ENCODE peak calls at places on chromosomes 13 and 19, in seven cellular contexts. W, Z, V, T, Y, D and J are unnamed samples.
A peak's percentile ranks its signal among the peaks of the same experiment; 100 is the strongest.

GRCh38 chr13:36752673-36753072 is 66.3 kb upstream of the RFXAP start:
- DNase-seq in T (no peak), Z (no peak), V (no peak), Y (no peak), W (peak; percentile 53), D (no peak), J (no peak)

GRCh38 chr13:27728271-27728670 is 64.0 kb upstream of the GSX1 start:
- DNase-seq in W (no peak), D (no peak), Y (no peak), T (no peak), V (no peak), Z (no peak), J (no peak)

GRCh38 chr13:20968745-20969144 is 66.2 kb upstream of the XPO4 start:
- DNase-seq in Z (no peak), T (no peak), W (no peak), V (peak; percentile 58), Y (no peak), D (no peak), J (no peak)

GRCh38 chr13:28533441-28534166 is 38.7 kb upstream of the FLT1 start:
- DNase-seq in V (no peak), Y (no peak), Z (no peak), W (no peak), T (no peak), D (no peak), J (no peak)

GRCh38 chr19:5805465-5806132 is 732 bp downstream of the NRTN start:
- DNase-seq in W (no peak), D (no peak), T (peak; percentile 76), Z (peak; percentile 86), Y (no peak), V (no peak), J (peak; percentile 24)

GRCh38 chr13:40031031-40031430 is 375.6 kb downstream of the COG6 start:
- DNase-seq in Y (peak; percentile 2), V (no peak), Z (no peak), W (peak; percentile 80), D (no peak), T (no peak), J (peak; percentile 47)

GRCh38 chr13:112683581-112683980 is 6.3 kb upstream of the ATP11A start:
- DNase-seq in V (no peak), T (no peak), W (no peak), Y (no peak), Z (no peak), D (no peak), J (no peak)

GRCh38 chr13:105773887-105774538 is 761.4 kb downstream of the EFNB2 start:
- DNase-seq in W (peak; percentile 96), D (no peak), V (peak; percentile 39), T (no peak), Z (no peak), Y (no peak), J (no peak)

GRCh38 chr19:1173160-1173844 is 766 bp downstream of the SBNO2 start:
- DNase-seq in T (no peak), W (no peak), D (no peak), Y (no peak), V (no peak), Z (peak; percentile 52), J (no peak)

GRCh38 chr19:42313096-42313839 is at the start of gene TMEM145:
- DNase-seq in Y (no peak), V (peak; percentile 53), Z (peak; percentile 57), T (peak; percentile 68), D (no peak), W (peak; percentile 41), J (peak; percentile 44)

GRCh38 chr19:1407662-1408299 is 395 bp downstream of the DAZAP1 start:
- DNase-seq in Z (no peak), T (no peak), W (no peak), Y (no peak), D (no peak), V (no peak), J (no peak)

GRCh38 chr13:25753976-25754375 is 297.8 kb downstream of the SHISA2 start:
- DNase-seq in V (no peak), D (no peak), Y (no peak), Z (no peak), T (no peak), W (peak; percentile 56), J (no peak)

GRCh38 chr19:53057904-53058579 is 13.5 kb downstream of the ERVV-2 start:
- DNase-seq in V (no peak), Z (no peak), W (no peak), D (no peak), Y (no peak), T (peak; percentile 63), J (no peak)

GRCh38 chr19:38697197-38697596 is 47.1 kb downstream of the CAPN12 start:
- DNase-seq in Y (no peak), T (no peak), V (no peak), Z (no peak), W (no peak), D (no peak), J (no peak)

GRCh38 chr19:17052439-17052838 is 22.8 kb downstream of the HAUS8 start:
- DNase-seq in Z (peak; percentile 45), W (peak; percentile 19), D (no peak), T (peak; percentile 72), V (peak; percentile 46), Y (no peak), J (peak; percentile 54)

GRCh38 chr19:18415177-18415867 is 3.9 kb upstream of the SSBP4 start:
- DNase-seq in Y (no peak), Z (peak; percentile 80), W (peak; percentile 25), V (no peak), T (peak; percentile 83), D (no peak), J (peak; percentile 88)

GRCh38 chr19:50461066-50461875 is 15.0 kb upstream of the EMC10 start:
- DNase-seq in D (no peak), Y (peak; percentile 29), Z (peak; percentile 60), W (peak; percentile 34), V (peak; percentile 89), T (peak; percentile 73), J (peak; percentile 56)

GRCh38 chr19:38452430-38453366 is 19.2 kb downstream of the RYR1 start:
- DNase-seq in T (peak; percentile 91), W (no peak), D (no peak), Z (no peak), V (peak; percentile 46), Y (no peak), J (no peak)

GRCh38 chr13:27007166-27007565 is 164.4 kb downstream of the USP12 start:
- DNase-seq in Z (no peak), T (no peak), W (no peak), D (no peak), V (no peak), Y (no peak), J (no peak)

GRCh38 chr13:39107484-39108040 is 69.3 kb downstream of the NHLRC3 start:
- DNase-seq in Z (no peak), T (no peak), Y (no peak), D (no peak), W (no peak), V (no peak), J (no peak)

GRCh38 chr13:67133476-67133875 is 96.7 kb downstream of the PCDH9 start:
- DNase-seq in T (no peak), W (peak; percentile 18), Y (no peak), D (no peak), V (no peak), Z (no peak), J (no peak)

GRCh38 chr13:88263808-88264207 is 592.6 kb downstream of the SLITRK5 start:
- DNase-seq in Y (no peak), W (no peak), V (no peak), T (no peak), Z (no peak), D (no peak), J (no peak)

DNA sequence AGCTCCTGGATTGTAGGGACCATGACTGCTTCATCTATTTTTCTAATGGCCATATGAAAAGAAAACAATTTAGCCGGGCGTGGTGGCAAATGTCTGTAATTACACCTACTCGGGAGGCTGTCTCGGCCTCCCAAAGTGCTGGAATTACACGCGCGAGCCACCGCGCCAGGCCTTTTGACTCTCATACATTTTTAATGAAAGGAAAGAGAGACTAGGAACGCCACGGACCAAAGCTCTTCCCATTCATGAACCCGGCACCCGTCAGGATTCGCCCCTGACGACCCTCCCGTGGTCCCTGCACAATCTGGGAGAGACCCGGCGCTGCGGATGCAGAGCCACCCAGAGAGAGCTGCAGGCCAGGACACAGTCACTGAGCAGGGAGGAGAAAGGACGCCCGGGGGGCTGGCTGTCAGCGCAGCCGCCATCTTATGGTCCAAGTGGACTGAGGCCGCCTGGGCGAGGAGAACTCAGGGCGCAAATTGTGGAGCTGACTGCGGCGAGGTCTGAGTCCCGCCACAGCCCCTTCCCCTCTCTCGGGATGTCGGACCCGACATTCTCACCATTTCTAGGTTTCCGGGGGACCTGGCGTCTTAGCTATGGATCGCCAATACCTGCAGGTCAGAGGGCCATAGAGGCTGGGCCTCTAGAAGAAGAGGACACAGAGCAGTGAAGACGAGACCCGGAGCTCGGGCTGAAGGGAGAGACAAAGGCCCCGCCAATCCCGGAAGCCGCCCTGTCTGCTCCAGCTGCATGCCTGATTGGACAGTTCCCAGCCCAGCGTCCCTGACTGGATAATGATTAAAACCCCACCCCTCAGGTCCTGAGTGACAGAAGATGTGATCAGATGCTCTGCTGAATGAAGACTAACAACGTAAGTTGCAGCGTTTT is at the start of gene ZNF681:
- DNase-seq in T (peak; percentile 97), Z (peak; percentile 95), Y (peak; percentile 61), V (peak; percentile 85), D (peak; percentile 70), W (peak; percentile 87), J (peak; percentile 84)
- TF ChIP-seq CTCF in T (peak; percentile 18), Z (peak; percentile 28), Y (no peak), V (no peak), D (no peak), W (peak; percentile 12), J (no peak)

DNA sequence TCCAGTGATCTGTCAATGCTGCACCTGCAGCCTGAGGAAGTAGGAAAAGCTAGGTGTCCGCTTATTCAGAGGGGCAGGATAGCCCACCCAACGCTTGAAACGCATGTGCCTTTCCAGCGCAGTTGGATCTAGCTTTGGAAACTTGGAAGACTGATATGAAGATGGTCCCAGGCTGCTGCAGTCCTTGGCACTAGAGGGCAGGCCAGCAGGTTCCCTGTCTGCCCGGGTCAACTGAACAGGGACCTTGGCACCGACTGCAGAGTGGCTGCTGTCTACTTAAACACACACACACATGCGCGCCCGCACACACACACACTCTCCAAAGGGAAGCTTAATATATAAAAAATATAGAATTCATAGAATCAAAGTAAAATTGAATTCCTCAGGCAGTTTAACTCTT is 100.0 kb downstream of the TSHZ3 start:
- DNase-seq in Y (no peak), T (peak; percentile 62), Z (peak; percentile 50), V (no peak), D (no peak), W (no peak), J (no peak)
- TF ChIP-seq CTCF in Y (no peak), T (no peak), Z (peak; percentile 12), V (no peak), D (no peak), W (no peak), J (no peak)

GRCh38 chr19:45717131-45717982 is 13.3 kb downstream of the FBXO46 start:
- DNase-seq in W (peak; percentile 95), V (peak; percentile 100), T (peak; percentile 99), Z (peak; percentile 99), D (peak; percentile 86), Y (peak; percentile 97), J (peak; percentile 99)
- TF ChIP-seq CTCF in W (no peak), V (peak; percentile 15), T (no peak), Z (no peak), D (no peak), Y (peak; percentile 16), J (peak; percentile 13)

DNA sequence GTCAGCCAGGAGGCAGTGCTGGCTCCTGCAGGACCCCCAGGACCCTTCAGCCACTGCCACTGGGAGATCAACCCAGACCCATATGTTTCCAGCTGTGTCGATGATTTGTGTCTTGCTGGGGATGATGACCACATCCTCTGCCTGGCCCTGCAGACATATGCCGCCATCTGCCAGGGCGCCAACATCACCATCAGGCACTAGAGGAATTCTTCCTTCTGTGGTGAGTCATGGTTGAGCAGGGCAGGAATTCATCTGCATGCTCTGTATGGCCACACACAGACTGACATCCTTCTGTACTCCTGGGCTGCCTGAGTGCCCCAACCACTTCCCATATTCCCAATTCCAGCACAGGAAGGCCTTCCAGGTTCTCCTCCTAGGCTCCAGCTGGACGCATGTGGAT is 27.1 kb upstream of the FXYD3 start:
- DNase-seq in Y (peak; percentile 63), T (no peak), W (peak; percentile 80), Z (no peak), V (no peak), D (no peak), J (peak; percentile 95)
- TF ChIP-seq CTCF in Y (peak; percentile 6), T (no peak), W (no peak), Z (no peak), V (no peak), D (no peak), J (no peak)